ENCODE peak calls at places on chromosomes 1 and 21, in ten cellular contexts. I, S, L, G, Q, C, Y, T, P and O are unnamed samples.

GRCh38 chr1:221672160-221672762 is 69.6 kb downstream of the DUSP10 start:
- DNase-seq in I (no peak), S (no peak), L (no peak), G (no peak), Q (no peak), C (no peak), Y (no peak), T (no peak), P (no peak), O (no peak)

GRCh38 chr1:158793604-158794003 is 12.6 kb upstream of the OR6N2 start:
- DNase-seq in I (no peak), S (no peak), L (peak), G (peak), Q (no peak), C (no peak), Y (no peak), T (no peak), P (no peak), O (no peak)

GRCh38 chr1:166490437-166490784 is 323.6 kb upstream of the FAM78B start:
- DNase-seq in I (no peak), S (no peak), L (no peak), G (no peak), Q (no peak), C (no peak), Y (no peak), T (peak), P (no peak), O (no peak)

GRCh38 chr21:19844334-19844733 is 1153.9 kb upstream of the NCAM2 start:
- DNase-seq in I (no peak), S (no peak), L (no peak), G (no peak), Q (no peak), C (no peak), Y (no peak), T (no peak), P (no peak), O (no peak)

GRCh38 chr1:20896824-20897223 is 109.7 kb upstream of the HP1BP3 start:
- DNase-seq in I (no peak), S (no peak), L (no peak), G (no peak), Q (no peak), C (no peak), Y (no peak), T (no peak), P (no peak), O (peak)

GRCh38 chr1:61089338-61089737 is 7.0 kb downstream of the NFIA start:
- DNase-seq in I (no peak), S (no peak), L (no peak), G (no peak), Q (no peak), C (no peak), Y (no peak), T (no peak), P (no peak), O (no peak)

GRCh38 chr1:150061632-150062101 is 5.9 kb upstream of the VPS45 start:
- DNase-seq in I (no peak), S (no peak), L (no peak), G (no peak), Q (no peak), C (no peak), Y (no peak), T (no peak), P (no peak), O (peak)

GRCh38 chr1:93433407-93433961 is 14.4 kb upstream of the FNBP1L start:
- DNase-seq in I (no peak), S (peak), L (no peak), G (no peak), Q (no peak), C (no peak), Y (no peak), T (no peak), P (no peak), O (peak)

GRCh38 chr1:99756598-99756997 is 9.8 kb downstream of the FRRS1 start:
- DNase-seq in I (no peak), S (no peak), L (no peak), G (no peak), Q (no peak), C (no peak), Y (no peak), T (no peak), P (no peak), O (no peak)

GRCh38 chr1:211371406-211372105 is 44.9 kb downstream of the TRAF5 start:
- DNase-seq in I (no peak), S (no peak), L (no peak), G (no peak), Q (no peak), C (no peak), Y (no peak), T (no peak), P (no peak), O (no peak)

GRCh38 chr1:214702561-214702960 is 99.6 kb downstream of the CENPF start:
- DNase-seq in I (no peak), S (no peak), L (no peak), G (no peak), Q (no peak), C (no peak), Y (no peak), T (no peak), P (no peak), O (no peak)

GRCh38 chr1:228165372-228166169 is at the start of gene IBA57:
- DNase-seq in I (peak), S (peak), L (peak), G (peak), Q (peak), C (peak), Y (peak), T (peak), P (peak), O (peak)

GRCh38 chr21:38487906-38488639 is 10.2 kb downstream of the ERG start:
- DNase-seq in I (no peak), S (no peak), L (no peak), G (no peak), Q (no peak), C (no peak), Y (no peak), T (no peak), P (no peak), O (no peak)

GRCh38 chr1:75097686-75098085 is 36.5 kb upstream of the LHX8 start:
- DNase-seq in I (no peak), S (no peak), L (no peak), G (no peak), Q (no peak), C (no peak), Y (no peak), T (no peak), P (no peak), O (no peak)

GRCh38 chr1:189681252-189681919 is 796.3 kb downstream of the BRINP3 start:
- DNase-seq in I (no peak), S (no peak), L (no peak), G (no peak), Q (no peak), C (no peak), Y (no peak), T (no peak), P (no peak), O (no peak)

GRCh38 chr21:37658994-37659458 is 257.2 kb downstream of the KCNJ6 start:
- DNase-seq in I (no peak), S (no peak), L (no peak), G (no peak), Q (no peak), C (no peak), Y (no peak), T (no peak), P (no peak), O (peak)

GRCh38 chr1:69787151-69787550 is 219.4 kb downstream of the LRRC7 start:
- DNase-seq in I (no peak), S (no peak), L (no peak), G (no peak), Q (no peak), C (no peak), Y (no peak), T (no peak), P (no peak), O (no peak)

GRCh38 chr1:248886237-248886895 is 19.7 kb upstream of the PGBD2 start:
- DNase-seq in I (no peak), S (no peak), L (no peak), G (no peak), Q (no peak), C (no peak), Y (no peak), T (no peak), P (no peak), O (no peak)

GRCh38 chr1:231776006-231776707 is 149.6 kb downstream of the DISC1 start:
- DNase-seq in I (no peak), S (no peak), L (no peak), G (no peak), Q (no peak), C (no peak), Y (no peak), T (no peak), P (no peak), O (no peak)

GRCh38 chr21:15631342-15631741 is 98.4 kb upstream of the USP25 start:
- DNase-seq in I (no peak), S (no peak), L (no peak), G (no peak), Q (no peak), C (no peak), Y (no peak), T (no peak), P (no peak), O (no peak)

GRCh38 chr1:113276507-113276906 is 113.8 kb upstream of the MAGI3 start:
- DNase-seq in I (no peak), S (no peak), L (no peak), G (no peak), Q (no peak), C (no peak), Y (no peak), T (no peak), P (no peak), O (no peak)

GRCh38 chr21:39633043-39633442 is 20.3 kb downstream of the B3GALT5 start:
- DNase-seq in I (no peak), S (no peak), L (no peak), G (no peak), Q (no peak), C (no peak), Y (no peak), T (no peak), P (no peak), O (no peak)

GRCh38 chr21:40847956-40848355 is 998 bp upstream of the DSCAM start:
- DNase-seq in I (no peak), S (no peak), L (no peak), G (no peak), Q (no peak), C (no peak), Y (no peak), T (no peak), P (no peak), O (no peak)

GRCh38 chr1:182355718-182356098 is 35.9 kb downstream of the GLUL start:
- DNase-seq in I (no peak), S (no peak), L (no peak), G (no peak), Q (no peak), C (no peak), Y (no peak), T (no peak), P (no peak), O (no peak)

GRCh38 chr1:197994907-197995407 is 77.8 kb downstream of the LHX9 start:
- DNase-seq in I (no peak), S (no peak), L (no peak), G (no peak), Q (no peak), C (no peak), Y (no peak), T (no peak), P (no peak), O (no peak)

GRCh38 chr21:41695513-41695912 is 71.3 kb downstream of the RIPK4 start:
- DNase-seq in I (no peak), S (no peak), L (no peak), G (no peak), Q (no peak), C (no peak), Y (no peak), T (no peak), P (peak), O (no peak)

GRCh38 chr1:62312698-62313097 is 6.5 kb downstream of the KANK4 start:
- DNase-seq in I (no peak), S (no peak), L (no peak), G (no peak), Q (no peak), C (no peak), Y (no peak), T (no peak), P (no peak), O (no peak)

GRCh38 chr1:2073382-2074230 is 23.4 kb downstream of the PRKCZ start:
- DNase-seq in I (no peak), S (no peak), L (no peak), G (no peak), Q (no peak), C (no peak), Y (no peak), T (no peak), P (no peak), O (no peak)

GRCh38 chr1:1116701-1117468 is 996 bp upstream of the C1orf159 start:
- DNase-seq in I (no peak), S (no peak), L (peak), G (peak), Q (no peak), C (peak), Y (peak), T (no peak), P (no peak), O (no peak)

GRCh38 chr1:236516929-236517704 is 6.7 kb upstream of the LGALS8 start:
- DNase-seq in I (no peak), S (no peak), L (peak), G (no peak), Q (no peak), C (no peak), Y (no peak), T (no peak), P (no peak), O (peak)

GRCh38 chr1:227333423-227333822 is 15.1 kb upstream of the CDC42BPA start:
- DNase-seq in I (no peak), S (no peak), L (no peak), G (no peak), Q (no peak), C (no peak), Y (no peak), T (no peak), P (no peak), O (no peak)